ENCODE peak calls at places on chromosomes 1 and 21, in eight cellular contexts. Y is NCI-H1105 treated with DMSO at 0.1 percent for 48 hours; J is endothelial cell; E is amniotic stem cell; U is CD4-positive, alpha-beta memory T cell; R is testis; D is cardiac fibroblast; C is activated T-cell treated with anti-CD3 and anti-CD28 coated beads, Interleukin-2, amount 50 U/mL, for 72 hours. L is an unnamed sample.

GRCh38 chr1:93502561-93502960 is 54.6 kb downstream of the FNBP1L start:
- DNase-seq in Y (no peak), J (no peak), E (no peak), U (no peak), R (no peak), D (no peak), C (no peak), L (no peak)

GRCh38 chr1:80918365-80918764 is 882.4 kb upstream of the ADGRL2 start:
- DNase-seq in Y (no peak), J (no peak), E (no peak), U (no peak), R (no peak), D (no peak), C (no peak), L (no peak)

GRCh38 chr1:229229137-229229720 is 41.7 kb upstream of the RAB4A start:
- DNase-seq in Y (no peak), J (peak), E (no peak), U (no peak), R (no peak), D (peak), C (no peak), L (no peak)

GRCh38 chr1:16109571-16109970 is 36.1 kb upstream of the FAM131C start:
- DNase-seq in Y (no peak), J (no peak), E (no peak), U (no peak), R (no peak), D (no peak), C (no peak), L (no peak)

GRCh38 chr1:50620680-50621329 is 197.6 kb upstream of the DMRTA2 start:
- DNase-seq in Y (peak), J (no peak), E (no peak), U (no peak), R (no peak), D (peak), C (no peak), L (no peak)

GRCh38 chr1:156126701-156127534 is 12.4 kb downstream of the LMNA start:
- DNase-seq in Y (no peak), J (no peak), E (peak), U (peak), R (peak), D (peak), C (peak), L (no peak)

GRCh38 chr1:22780696-22781095 is 70.1 kb downstream of the EPHB2 start:
- DNase-seq in Y (no peak), J (peak), E (no peak), U (no peak), R (peak), D (no peak), C (no peak), L (no peak)

GRCh38 chr1:3064901-3065300 is 4.1 kb upstream of the PRDM16 start:
- DNase-seq in Y (no peak), J (no peak), E (no peak), U (no peak), R (no peak), D (no peak), C (no peak), L (no peak)

GRCh38 chr1:24968941-24969585 is 39.0 kb upstream of the RUNX3 start:
- DNase-seq in Y (no peak), J (no peak), E (no peak), U (no peak), R (no peak), D (no peak), C (no peak), L (no peak)

GRCh38 chr21:32335601-32336575 is 37.2 kb downstream of the MRAP start:
- DNase-seq in Y (no peak), J (no peak), E (no peak), U (no peak), R (peak), D (peak), C (no peak), L (peak)

GRCh38 chr1:202009326-202010031 is 908 bp upstream of the ELF3 start:
- DNase-seq in Y (peak), J (peak), E (peak), U (peak), R (peak), D (peak), C (peak), L (no peak)

GRCh38 chr1:218502383-218502782 is 157.2 kb downstream of the TGFB2 start:
- DNase-seq in Y (no peak), J (no peak), E (no peak), U (no peak), R (no peak), D (no peak), C (no peak), L (no peak)

GRCh38 chr1:100930494-100930893 is 34.6 kb downstream of the SLC30A7 start:
- DNase-seq in Y (no peak), J (no peak), E (no peak), U (no peak), R (no peak), D (no peak), C (no peak), L (no peak)

GRCh38 chr1:158646465-158646864 is 40.0 kb downstream of the SPTA1 start:
- DNase-seq in Y (no peak), J (no peak), E (no peak), U (no peak), R (no peak), D (no peak), C (no peak), L (no peak)

GRCh38 chr1:50780797-50781196 is 179.3 kb downstream of the FAF1 start:
- DNase-seq in Y (no peak), J (no peak), E (no peak), U (no peak), R (no peak), D (no peak), C (no peak), L (no peak)

GRCh38 chr1:13543927-13544556 is 30.2 kb upstream of the LRRC38 start:
- DNase-seq in Y (no peak), J (peak), E (no peak), U (no peak), R (peak), D (peak), C (no peak), L (no peak)

GRCh38 chr1:64131155-64131554 is 72.3 kb upstream of the UBE2U start:
- DNase-seq in Y (no peak), J (no peak), E (no peak), U (no peak), R (no peak), D (no peak), C (no peak), L (no peak)

GRCh38 chr1:118999348-119000071 is 11.4 kb upstream of the TBX15 start:
- DNase-seq in Y (no peak), J (no peak), E (no peak), U (no peak), R (no peak), D (no peak), C (no peak), L (no peak)

GRCh38 chr1:45679123-45679522 is 7.2 kb downstream of the GPBP1L1 start:
- DNase-seq in Y (no peak), J (no peak), E (no peak), U (no peak), R (no peak), D (peak), C (no peak), L (no peak)

GRCh38 chr1:61334718-61335589 is 252.6 kb downstream of the NFIA start:
- DNase-seq in Y (no peak), J (no peak), E (no peak), U (no peak), R (peak), D (peak), C (no peak), L (no peak)

GRCh38 chr1:192224846-192225245 is 66.6 kb downstream of the RGS18 start:
- DNase-seq in Y (no peak), J (no peak), E (no peak), U (no peak), R (no peak), D (no peak), C (no peak), L (no peak)